ENCODE peak calls at places on chromosomes 6 and 20, in nine cellular contexts. One of them, this sample, is unnamed.

GRCh38 chr6:114934079-114934478 is 591.3 kb upstream of the HS3ST5 start:
- DNase-seq in stomach: no peak
- DNase-seq in GM23338: no peak
- DNase-seq in endothelial cell of umbilical vein: no peak
- DNase-seq in H1: no peak
- DNase-seq in transverse colon: no peak
- DNase-seq in SK-N-SH: no peak
- DNase-seq in Panc1: no peak
- DNase-seq in HL-60: no peak
- DNase-seq in this sample: no peak

GRCh38 chr6:144150673-144151009 is 324 bp downstream of the STX11 start:
- DNase-seq in Panc1: no peak
- DNase-seq in HL-60: no peak
- DNase-seq in stomach: no peak
- DNase-seq in SK-N-SH: no peak
- DNase-seq in H1: peak; percentile 3
- DNase-seq in transverse colon: peak; percentile 29
- DNase-seq in GM23338: peak; percentile 83
- DNase-seq in endothelial cell of umbilical vein: peak; percentile 56
- DNase-seq in this sample: no peak

GRCh38 chr6:134170844-134171243 is 118.4 kb upstream of the SLC2A12 start:
- DNase-seq in GM23338: no peak
- DNase-seq in H1: no peak
- DNase-seq in stomach: no peak
- DNase-seq in Panc1: no peak
- DNase-seq in endothelial cell of umbilical vein: no peak
- DNase-seq in HL-60: no peak
- DNase-seq in transverse colon: no peak
- DNase-seq in SK-N-SH: no peak
- DNase-seq in this sample: no peak

GRCh38 chr20:31835977-31836852 is 9.2 kb downstream of the FOXS1 start:
- DNase-seq in GM23338: no peak
- DNase-seq in SK-N-SH: peak; percentile 57
- DNase-seq in endothelial cell of umbilical vein: peak; percentile 88
- DNase-seq in HL-60: peak; percentile 65
- DNase-seq in H1: no peak
- DNase-seq in stomach: peak; percentile 65
- DNase-seq in Panc1: no peak
- DNase-seq in transverse colon: peak; percentile 71
- DNase-seq in this sample: no peak

GRCh38 chr6:50007821-50008220 is 14.0 kb downstream of the DEFB110 start:
- DNase-seq in H1: no peak
- DNase-seq in SK-N-SH: no peak
- DNase-seq in GM23338: no peak
- DNase-seq in HL-60: no peak
- DNase-seq in endothelial cell of umbilical vein: no peak
- DNase-seq in transverse colon: no peak
- DNase-seq in Panc1: peak; percentile 27
- DNase-seq in stomach: no peak
- DNase-seq in this sample: no peak

GRCh38 chr20:14775778-14776177 is 438.4 kb upstream of the FLRT3 start:
- DNase-seq in stomach: peak; percentile 58
- DNase-seq in HL-60: no peak
- DNase-seq in GM23338: no peak
- DNase-seq in transverse colon: no peak
- DNase-seq in endothelial cell of umbilical vein: peak; percentile 66
- DNase-seq in Panc1: no peak
- DNase-seq in H1: no peak
- DNase-seq in SK-N-SH: no peak
- DNase-seq in this sample: no peak

GRCh38 chr20:2125474-2126112 is 24.0 kb downstream of the STK35 start:
- DNase-seq in transverse colon: no peak
- DNase-seq in H1: no peak
- DNase-seq in Panc1: no peak
- DNase-seq in SK-N-SH: no peak
- DNase-seq in stomach: no peak
- DNase-seq in GM23338: no peak
- DNase-seq in endothelial cell of umbilical vein: no peak
- DNase-seq in HL-60: no peak
- DNase-seq in this sample: no peak

GRCh38 chr6:95819939-95820338 is 195.8 kb upstream of the FUT9 start:
- DNase-seq in stomach: no peak
- DNase-seq in H1: no peak
- DNase-seq in SK-N-SH: no peak
- DNase-seq in endothelial cell of umbilical vein: no peak
- DNase-seq in GM23338: peak; percentile 60
- DNase-seq in HL-60: no peak
- DNase-seq in transverse colon: no peak
- DNase-seq in Panc1: no peak
- DNase-seq in this sample: no peak

GRCh38 chr20:36527331-36528125 is 13.8 kb upstream of the MYL9 start:
- DNase-seq in HL-60: no peak
- DNase-seq in stomach: no peak
- DNase-seq in Panc1: no peak
- DNase-seq in transverse colon: no peak
- DNase-seq in H1: no peak
- DNase-seq in GM23338: no peak
- DNase-seq in endothelial cell of umbilical vein: no peak
- DNase-seq in SK-N-SH: no peak
- DNase-seq in this sample: no peak
- TF ChIP-seq POLR2AphosphoS5 in HL-60: no peak
- TF ChIP-seq POLR2AphosphoS5 in stomach: no peak
- TF ChIP-seq POLR2AphosphoS5 in Panc1: no peak
- TF ChIP-seq POLR2AphosphoS5 in transverse colon: no peak
- TF ChIP-seq POLR2AphosphoS5 in H1: no peak
- TF ChIP-seq POLR2AphosphoS5 in GM23338: no peak
- TF ChIP-seq POLR2AphosphoS5 in endothelial cell of umbilical vein: no peak
- TF ChIP-seq POLR2AphosphoS5 in SK-N-SH: no peak
- TF ChIP-seq POLR2AphosphoS5 in this sample: no peak

GRCh38 chr6:2958802-2959201 is 12.6 kb downstream of the SERPINB6 start:
- DNase-seq in Panc1: no peak
- DNase-seq in endothelial cell of umbilical vein: no peak
- DNase-seq in SK-N-SH: no peak
- DNase-seq in H1: no peak
- DNase-seq in transverse colon: no peak
- DNase-seq in HL-60: no peak
- DNase-seq in stomach: no peak
- DNase-seq in GM23338: no peak
- DNase-seq in this sample: no peak

GRCh38 chr6:2959909-2960719 is 11.3 kb downstream of the SERPINB6 start:
- DNase-seq in SK-N-SH: no peak
- DNase-seq in stomach: no peak
- DNase-seq in transverse colon: no peak
- DNase-seq in Panc1: no peak
- DNase-seq in H1: no peak
- DNase-seq in GM23338: peak; percentile 75
- DNase-seq in endothelial cell of umbilical vein: peak; percentile 76
- DNase-seq in HL-60: no peak
- DNase-seq in this sample: no peak

GRCh38 chr6:2956930-2957329 is 14.4 kb downstream of the SERPINB6 start:
- DNase-seq in HL-60: no peak
- DNase-seq in GM23338: no peak
- DNase-seq in Panc1: no peak
- DNase-seq in stomach: no peak
- DNase-seq in endothelial cell of umbilical vein: no peak
- DNase-seq in H1: no peak
- DNase-seq in transverse colon: no peak
- DNase-seq in SK-N-SH: no peak
- DNase-seq in this sample: no peak

GRCh38 chr6:2958331-2958711 is 13.0 kb downstream of the SERPINB6 start:
- DNase-seq in H1: no peak
- DNase-seq in SK-N-SH: no peak
- DNase-seq in endothelial cell of umbilical vein: no peak
- DNase-seq in HL-60: no peak
- DNase-seq in Panc1: no peak
- DNase-seq in GM23338: no peak
- DNase-seq in stomach: no peak
- DNase-seq in transverse colon: no peak
- DNase-seq in this sample: no peak

GRCh38 chr6:2957696-2958330 is 13.6 kb downstream of the SERPINB6 start:
- DNase-seq in transverse colon: no peak
- DNase-seq in endothelial cell of umbilical vein: no peak
- DNase-seq in H1: no peak
- DNase-seq in stomach: no peak
- DNase-seq in Panc1: no peak
- DNase-seq in HL-60: no peak
- DNase-seq in SK-N-SH: no peak
- DNase-seq in GM23338: no peak
- DNase-seq in this sample: no peak
- TF ChIP-seq POLR2AphosphoS5 in transverse colon: no peak
- TF ChIP-seq POLR2AphosphoS5 in endothelial cell of umbilical vein: no peak
- TF ChIP-seq POLR2AphosphoS5 in H1: no peak
- TF ChIP-seq POLR2AphosphoS5 in stomach: no peak
- TF ChIP-seq POLR2AphosphoS5 in Panc1: no peak
- TF ChIP-seq POLR2AphosphoS5 in HL-60: no peak
- TF ChIP-seq POLR2AphosphoS5 in SK-N-SH: no peak
- TF ChIP-seq POLR2AphosphoS5 in GM23338: no peak
- TF ChIP-seq POLR2AphosphoS5 in this sample: no peak

DNA sequence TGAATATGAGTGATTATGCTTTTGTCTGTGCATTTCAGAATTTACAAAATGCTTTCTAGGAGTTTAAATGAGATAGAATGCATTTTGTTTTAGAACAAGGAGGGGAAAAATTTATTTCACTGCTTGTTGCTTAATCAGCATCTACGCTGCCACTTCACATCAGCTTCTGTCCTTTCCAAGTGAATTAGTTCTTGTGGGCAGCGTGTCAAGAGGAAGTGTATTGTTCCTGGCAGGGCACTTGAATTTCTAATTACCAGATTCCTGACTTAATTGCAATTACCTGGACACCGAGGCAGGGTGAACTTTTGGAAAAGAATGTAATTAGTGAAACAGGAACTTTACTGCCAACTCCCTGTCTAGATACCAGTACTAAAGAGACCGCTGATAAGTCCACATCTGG is 263.5 kb downstream of the TMEM242 start:
- DNase-seq in SK-N-SH: no peak
- DNase-seq in HL-60: no peak
- DNase-seq in Panc1: no peak
- DNase-seq in endothelial cell of umbilical vein: peak; percentile 56
- DNase-seq in H1: no peak
- DNase-seq in GM23338: no peak
- DNase-seq in transverse colon: no peak
- DNase-seq in stomach: peak; percentile 45
- DNase-seq in this sample: no peak
- TF ChIP-seq POLR2AphosphoS5 in SK-N-SH: no peak
- TF ChIP-seq POLR2AphosphoS5 in HL-60: no peak
- TF ChIP-seq POLR2AphosphoS5 in Panc1: no peak
- TF ChIP-seq POLR2AphosphoS5 in endothelial cell of umbilical vein: no peak
- TF ChIP-seq POLR2AphosphoS5 in H1: no peak
- TF ChIP-seq POLR2AphosphoS5 in GM23338: no peak
- TF ChIP-seq POLR2AphosphoS5 in transverse colon: no peak
- TF ChIP-seq POLR2AphosphoS5 in stomach: no peak
- TF ChIP-seq POLR2AphosphoS5 in this sample: peak; percentile 38

GRCh38 chr6:136625293-136625692 is 75.1 kb upstream of the MAP7 start:
- DNase-seq in stomach: no peak
- DNase-seq in GM23338: no peak
- DNase-seq in HL-60: no peak
- DNase-seq in endothelial cell of umbilical vein: no peak
- DNase-seq in H1: no peak
- DNase-seq in transverse colon: no peak
- DNase-seq in Panc1: no peak
- DNase-seq in SK-N-SH: no peak
- DNase-seq in this sample: no peak
- TF ChIP-seq POLR2AphosphoS5 in stomach: no peak
- TF ChIP-seq POLR2AphosphoS5 in GM23338: no peak
- TF ChIP-seq POLR2AphosphoS5 in HL-60: no peak
- TF ChIP-seq POLR2AphosphoS5 in endothelial cell of umbilical vein: no peak
- TF ChIP-seq POLR2AphosphoS5 in H1: no peak
- TF ChIP-seq POLR2AphosphoS5 in transverse colon: no peak
- TF ChIP-seq POLR2AphosphoS5 in Panc1: no peak
- TF ChIP-seq POLR2AphosphoS5 in SK-N-SH: no peak
- TF ChIP-seq POLR2AphosphoS5 in this sample: no peak